ENCODE peak calls at places on chromosomes 2 and 18, in six cellular contexts. D is kidney, A is colonic mucosa, N is neuronal stem cell, G is cardiac muscle cell, Z is lower lobe of right lung. P is an unnamed sample. For H3K4me1, the result is how much of the 10 kb centered on the place peaks cover.

GRCh38 chr2:54572262-54572635 is 116.1 kb downstream of the SPTBN1 start:
- DNase-seq in G (peak), N (no peak), A (peak), D (no peak), Z (no peak), P (peak)

GRCh38 chr2:157331696-157332095 is 6.1 kb upstream of the ERMN start:
- DNase-seq in N (no peak), Z (no peak), D (no peak), G (no peak), A (no peak), P (no peak)

GRCh38 chr2:138536302-138536701 is 34.7 kb downstream of the SPOPL start:
- DNase-seq in G (peak), A (no peak), Z (no peak), N (no peak), D (no peak), P (no peak)

GRCh38 chr2:64137567-64137966 is 6.7 kb downstream of the PELI1 start:
- DNase-seq in D (no peak), Z (no peak), A (no peak), N (no peak), G (peak), P (no peak)

GRCh38 chr2:20565623-20566236 is 85.2 kb downstream of the HS1BP3 start:
- DNase-seq in Z (no peak), N (no peak), D (peak), A (no peak), G (no peak), P (no peak)

GRCh38 chr18:52722904-52723303 is 382.9 kb downstream of the DCC start:
- DNase-seq in N (peak), A (no peak), Z (no peak), G (no peak), D (no peak), P (no peak)

GRCh38 chr18:63697261-63697660 is 5.5 kb upstream of the SERPINB11 start:
- DNase-seq in Z (no peak), G (no peak), A (no peak), D (no peak), N (no peak), P (no peak)

GRCh38 chr2:224162122-224162521 is 123.0 kb upstream of the SERPINE2 start:
- DNase-seq in N (no peak), D (no peak), A (no peak), G (no peak), Z (no peak), P (no peak)

GRCh38 chr2:127415593-127416485 is 2.4 kb upstream of the PROC start:
- DNase-seq in A (peak), Z (peak), D (peak), G (no peak), N (peak), P (peak)

GRCh38 chr2:101958071-101958470 is 33.7 kb upstream of the IL1R2 start:
- DNase-seq in N (no peak), G (peak), A (no peak), D (no peak), Z (no peak), P (no peak)

GRCh38 chr18:33918571-33918970 is 306.1 kb downstream of the NOL4 start:
- DNase-seq in A (no peak), Z (no peak), N (no peak), D (no peak), G (no peak), P (no peak)

GRCh38 chr2:39107724-39108273 is 13.1 kb downstream of the SOS1 start:
- DNase-seq in G (no peak), A (no peak), Z (no peak), D (no peak), N (no peak), P (no peak)

GRCh38 chr2:197269173-197269572 is 41.4 kb downstream of the ANKRD44 start:
- DNase-seq in Z (no peak), N (no peak), G (peak), D (no peak), A (no peak), P (no peak)

GRCh38 chr2:30145826-30146336 is 926 bp upstream of the YPEL5 start:
- DNase-seq in Z (no peak), G (peak), D (no peak), A (no peak), N (no peak), P (no peak)

GRCh38 chr2:165369131-165369935 is 100.2 kb upstream of the CSRNP3 start:
- DNase-seq in G (no peak), D (no peak), N (peak), Z (peak), A (no peak), P (no peak)

GRCh38 chr18:23259701-23260661 is 124.7 kb downstream of the CABLES1 start:
- DNase-seq in D (peak), G (peak), Z (peak), N (peak), A (peak), P (peak)

GRCh38 chr2:84631047-84631446 is 114.7 kb downstream of the DNAH6 start:
- DNase-seq in A (no peak), N (peak), G (peak), Z (no peak), D (no peak), P (no peak)

GRCh38 chr2:33226546-33226945 is 249.9 kb upstream of the RASGRP3 start:
- DNase-seq in D (no peak), G (no peak), N (no peak), Z (no peak), A (no peak), P (no peak)

GRCh38 chr2:208546860-208547650 is 140.5 kb downstream of the PTH2R start:
- DNase-seq in Z (no peak), N (no peak), A (no peak), G (no peak), D (no peak), P (no peak)

GRCh38 chr2:233513953-233514655 is 52.5 kb downstream of the USP40 start:
- DNase-seq in A (no peak), D (no peak), G (no peak), N (no peak), Z (no peak), P (no peak)

GRCh38 chr18:56431551-56431950 is 206.8 kb downstream of the TXNL1 start:
- DNase-seq in Z (no peak), G (no peak), A (no peak), N (no peak), D (no peak), P (no peak)

GRCh38 chr2:102449370-102449974 is 23.6 kb upstream of the SLC9A4 start:
- DNase-seq in A (peak), N (no peak), Z (no peak), G (peak), D (no peak), P (peak)

GRCh38 chr18:45652703-45653490 is 37.6 kb downstream of the SLC14A2 start:
- DNase-seq in A (no peak), Z (no peak), D (no peak), N (no peak), G (no peak), P (no peak)

GRCh38 chr2:134086594-134087219 is 167.2 kb upstream of the MGAT5 start:
- DNase-seq in N (peak), A (no peak), G (no peak), Z (no peak), D (no peak), P (no peak)

GRCh38 chr2:68722712-68723111 is 11.9 kb upstream of the ARHGAP25 start:
- DNase-seq in A (no peak), Z (no peak), N (no peak), D (no peak), G (peak), P (no peak)

GRCh38 chr2:163247151-163247872 is 408.7 kb upstream of the KCNH7 start:
- DNase-seq in Z (no peak), N (peak), A (no peak), D (no peak), G (no peak), P (no peak)

GRCh38 chr18:13620818-13621445 is 105.4 kb downstream of the FAM210A start:
- DNase-seq in A (no peak), D (no peak), Z (no peak), N (no peak), G (no peak), P (no peak)

GRCh38 chr2:37326285-37326684 is 1.7 kb upstream of the PRKD3 start:
- DNase-seq in G (peak), Z (no peak), A (peak), D (no peak), N (no peak), P (no peak)

GRCh38 chr18:35458677-35459441 is 38.9 kb downstream of the INO80C start:
- DNase-seq in D (peak), G (peak), Z (peak), N (no peak), A (peak), P (peak)

GRCh38 chr2:233329489-233330135 is 22.0 kb downstream of the SAG start:
- DNase-seq in Z (no peak), G (peak), D (no peak), N (peak), A (no peak), P (no peak)

GRCh38 chr2:204108301-204108700 is 171.7 kb downstream of the ICOS start:
- DNase-seq in A (no peak), N (peak), G (peak), Z (no peak), D (no peak), P (peak)

GRCh38 chr18:26335139-26335933 is 109.1 kb downstream of the TAF4B start:
- DNase-seq in N (no peak), G (no peak), A (no peak), D (no peak), Z (no peak), P (no peak)

GRCh38 chr18:76445275-76445674 is 49.8 kb downstream of the ZNF516 start:
- DNase-seq in G (peak), A (no peak), D (no peak), Z (no peak), N (no peak), P (no peak)

GRCh38 chr18:44741551-44741950 is 60.9 kb downstream of the SETBP1 start:
- DNase-seq in Z (no peak), A (no peak), G (no peak), N (no peak), D (no peak), P (no peak)

GRCh38 chr2:46315103-46315890 is 18.1 kb downstream of the EPAS1 start:
- DNase-seq in Z (peak), A (peak), D (peak), N (no peak), G (peak), P (peak)

GRCh38 chr2:197873293-197873701 is 68.9 kb downstream of the PLCL1 start:
- DNase-seq in A (no peak), Z (no peak), D (no peak), G (peak), N (no peak), P (no peak)

GRCh38 chr2:102755284-102755683 is 6.5 kb upstream of the TMEM182 start:
- DNase-seq in A (no peak), N (no peak), G (no peak), D (no peak), Z (no peak), P (no peak)

GRCh38 chr2:42922293-42922692 is 129.9 kb upstream of the HAAO start:
- DNase-seq in G (no peak), A (no peak), N (no peak), Z (no peak), D (no peak), P (no peak)
- H3K4me1 ChIP-seq in G (under half), A (under half), N (under half), Z (half or more), D (half or more), P (under half)

GRCh38 chr2:174673876-174674275 is 76.3 kb upstream of the WIPF1 start:
- DNase-seq in N (no peak), G (peak), Z (no peak), D (no peak), A (no peak), P (no peak)
- H3K4me3 ChIP-seq in N (no peak), G (no peak), Z (no peak), D (no peak), A (no peak), P (no peak)

GRCh38 chr2:218368150-218368528 is 11.5 kb downstream of the CATIP start:
- DNase-seq in G (no peak), Z (peak), N (no peak), D (peak), A (no peak), P (no peak)

GRCh38 chr2:218369374-218369773 is 12.7 kb upstream of the SLC11A1 start:
- DNase-seq in G (no peak), A (no peak), D (peak), N (no peak), Z (peak), P (no peak)

GRCh38 chr2:218367415-218368149 is 10.9 kb downstream of the CATIP start:
- DNase-seq in D (peak), N (peak), G (peak), Z (peak), A (peak), P (peak)

GRCh38 chr2:218368621-218369153 is 12.0 kb downstream of the CATIP start:
- DNase-seq in N (no peak), D (peak), A (no peak), G (peak), Z (peak), P (no peak)

DNA sequence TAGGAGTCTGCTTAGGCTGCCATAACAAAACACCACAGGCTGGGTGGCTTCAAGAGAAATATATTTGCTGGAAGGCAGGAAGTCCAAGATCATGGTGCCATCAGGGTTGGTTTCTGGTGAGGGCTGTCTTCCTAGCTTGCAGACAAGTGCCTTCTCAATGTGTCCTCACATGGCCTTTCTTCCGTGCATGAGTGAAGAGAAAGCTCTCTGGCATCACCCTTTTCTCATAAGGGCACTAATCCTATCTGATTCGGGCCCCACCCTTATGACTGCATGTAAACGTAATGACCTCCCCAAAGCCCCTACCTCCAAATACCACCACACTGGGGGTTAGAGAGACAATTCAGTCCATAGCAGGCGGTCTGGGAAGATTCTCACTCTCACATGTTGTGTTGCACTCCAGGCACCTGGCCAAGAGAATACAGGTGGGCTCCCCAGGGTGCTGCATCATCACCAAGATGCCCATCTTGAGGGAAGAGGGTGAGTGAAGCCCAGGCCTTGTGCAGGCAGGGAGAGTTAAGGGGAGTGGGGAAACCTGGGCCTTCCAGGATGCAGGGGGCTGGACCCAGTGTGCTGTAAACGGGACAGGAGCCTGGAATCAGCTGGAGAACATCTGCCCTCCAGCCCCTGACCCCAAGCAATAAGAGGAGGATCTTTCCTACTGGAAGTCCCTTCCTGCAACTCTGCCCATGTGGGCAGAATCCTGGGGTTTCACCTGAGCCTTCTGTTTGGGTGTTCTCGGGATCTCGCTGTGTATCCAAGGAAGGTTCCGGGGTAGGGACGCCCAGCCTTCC is 10.2 kb downstream of the CATIP start:
- DNase-seq in Z (no peak), N (no peak), A (no peak), D (no peak), G (no peak), P (no peak)
- H3K4me1 ChIP-seq in Z (half or more), N (under half), A (under half), D (under half), G (under half), P (under half)

GRCh38 chr18:62612721-62613120 is 89.9 kb downstream of the ZCCHC2 start:
- DNase-seq in D (no peak), G (no peak), A (no peak), N (no peak), Z (no peak), P (no peak)

GRCh38 chr18:62610509-62611394 is 87.9 kb downstream of the ZCCHC2 start:
- DNase-seq in D (no peak), Z (no peak), N (peak), A (no peak), G (peak), P (no peak)

GRCh38 chr18:62611395-62612241 is 88.8 kb downstream of the ZCCHC2 start:
- DNase-seq in D (no peak), Z (no peak), A (no peak), N (no peak), G (peak), P (no peak)

GRCh38 chr18:62614499-62614898 is 91.7 kb downstream of the ZCCHC2 start:
- DNase-seq in Z (no peak), A (no peak), D (no peak), G (no peak), N (no peak), P (no peak)

DNA sequence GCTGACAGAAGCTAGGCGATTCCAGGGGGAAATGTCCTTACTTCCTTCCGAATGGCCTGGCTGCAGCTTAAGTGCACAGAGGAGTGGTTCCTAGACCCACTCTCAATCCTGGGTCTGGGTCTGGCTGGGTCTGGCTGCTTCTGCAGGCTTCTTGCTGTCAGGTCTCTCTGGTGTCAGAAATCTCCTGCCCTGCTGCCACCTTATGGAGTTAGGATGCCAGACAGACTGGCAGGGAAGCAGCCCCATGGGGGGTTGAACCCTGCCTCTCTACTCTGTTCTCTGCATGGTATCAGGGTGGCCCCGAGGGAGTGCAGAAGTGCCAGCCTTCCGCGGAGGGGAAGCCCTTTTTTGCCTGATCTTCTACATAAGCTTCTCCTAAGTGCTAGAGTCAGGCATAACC is 89.4 kb downstream of the ZCCHC2 start:
- DNase-seq in N (no peak), A (no peak), D (no peak), Z (no peak), G (no peak), P (no peak)
- H3K4me3 ChIP-seq in N (no peak), A (no peak), D (no peak), Z (no peak), G (no peak), P (no peak)

GRCh38 chr18:55422456-55423185 is 165.4 kb downstream of the TCF4 start:
- DNase-seq in N (no peak), A (peak), Z (no peak), G (peak), D (no peak), P (no peak)
- H3K4me1 ChIP-seq in N (under half), A (under half), Z (under half), G (under half), D (under half), P (under half)

GRCh38 chr2:170815746-170816498 is 765 bp upstream of the GAD1 start:
- DNase-seq in A (peak), Z (peak), N (peak), D (peak), G (peak), P (peak)

GRCh38 chr2:170814551-170815245 is 2.0 kb upstream of the GAD1 start:
- DNase-seq in Z (no peak), N (no peak), D (no peak), G (no peak), A (no peak), P (no peak)

GRCh38 chr2:170813611-170814550 is 2.8 kb upstream of the GAD1 start:
- DNase-seq in G (peak), D (no peak), N (peak), Z (no peak), A (no peak), P (peak)

GRCh38 chr2:170816499-170817246 is at the start of gene GAD1:
- DNase-seq in Z (peak), G (peak), A (peak), N (peak), D (peak), P (peak)

GRCh38 chr2:170815311-170815710 is 1.4 kb upstream of the GAD1 start:
- DNase-seq in A (no peak), D (no peak), G (no peak), N (no peak), Z (no peak), P (no peak)
- H3K4me3 ChIP-seq in A (no peak), D (no peak), G (no peak), N (no peak), Z (peak), P (no peak)

GRCh38 chr2:109129921-109130725 is 1.1 kb downstream of the SH3RF3 start:
- DNase-seq in D (no peak), G (peak), N (no peak), Z (peak), A (no peak), P (no peak)
- H3K4me1 ChIP-seq in D (under half), G (under half), N (under half), Z (under half), A (under half), P (under half)

DNA sequence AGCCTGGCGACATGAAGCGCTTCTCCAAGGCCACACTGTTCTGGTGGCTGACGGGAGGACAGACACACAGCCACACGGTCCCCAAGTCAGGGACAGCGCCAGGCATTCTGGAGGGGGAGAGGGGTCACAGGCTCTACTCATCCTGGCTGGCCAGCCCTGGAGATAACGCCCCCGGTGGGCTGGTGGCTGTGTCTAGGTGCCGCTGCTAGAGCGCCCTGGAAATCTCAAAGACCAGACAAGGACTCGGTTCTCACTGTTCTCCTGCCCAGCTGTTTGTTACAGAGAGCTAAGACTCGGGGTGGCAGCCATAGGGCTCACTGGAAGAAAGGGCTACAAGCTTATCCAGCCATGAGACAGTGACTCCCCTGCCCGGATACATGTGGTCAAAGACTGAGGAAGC is 72.0 kb downstream of the KCNF1 start:
- DNase-seq in G (no peak), D (no peak), Z (no peak), N (no peak), A (no peak), P (no peak)
- H3K4me3 ChIP-seq in G (no peak), D (no peak), Z (no peak), N (no peak), A (no peak), P (no peak)

DNA sequence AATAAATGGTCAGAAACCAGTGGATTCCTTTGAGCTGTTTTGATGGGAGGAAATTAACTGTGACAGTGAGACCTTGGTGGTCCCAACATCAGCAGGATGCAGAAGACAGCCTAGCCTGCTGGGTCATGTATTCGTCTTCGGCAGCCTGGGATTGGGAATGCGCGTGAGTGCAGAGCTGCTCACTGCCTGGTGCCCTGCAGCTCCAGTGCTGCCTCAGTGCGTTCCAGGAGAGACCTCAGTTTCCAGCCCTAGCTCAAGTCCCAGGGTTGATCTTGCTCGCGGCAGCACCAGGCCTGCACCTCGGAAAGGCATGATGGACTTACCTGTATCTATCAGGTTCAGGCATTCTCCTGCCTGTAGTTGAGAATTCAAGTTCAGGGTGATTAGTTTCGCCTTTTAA is 203.9 kb downstream of the SH3RF3 start:
- DNase-seq in D (no peak), A (no peak), Z (no peak), G (no peak), N (no peak), P (no peak)
- H3K4me1 ChIP-seq in D (under half), A (under half), Z (half or more), G (under half), N (under half), P (under half)